ENCODE peak calls at places on chromosomes 11 and 22, in ten cellular contexts. H is WTC11, S is A549, F is AG09309, L is bronchial epithelial cell, I is IMR-90, E is HCT116, D is kidney epithelial cell, U is fibroblast of lung, R is fibroblast of mammary gland. N is an unnamed sample.

GRCh38 chr11:20061766-20062165 is 98.5 kb downstream of the DBX1 start:
- DNase-seq in I (no peak), R (no peak), D (no peak), S (no peak), H (no peak), F (no peak), E (no peak), U (no peak), L (no peak), N (no peak)

GRCh38 chr11:73652046-73652730 is 5.8 kb downstream of the PLEKHB1 start:
- DNase-seq in I (no peak), D (no peak), L (no peak), U (no peak), R (no peak), F (no peak), S (no peak), E (peak), H (no peak), N (no peak)

GRCh38 chr11:66150725-66151124 is 80.7 kb downstream of the PACS1 start:
- DNase-seq in H (no peak), D (no peak), U (no peak), R (no peak), E (no peak), S (no peak), F (no peak), L (no peak), I (no peak), N (no peak)

GRCh38 chr22:31289335-31289734 is 3.0 kb downstream of the PIK3IP1 start:
- DNase-seq in F (no peak), R (no peak), E (no peak), U (no peak), H (no peak), S (no peak), I (no peak), L (no peak), D (no peak), N (no peak)

GRCh38 chr22:49080631-49081030 is 747.0 kb downstream of the BRD1 start:
- DNase-seq in I (no peak), D (no peak), H (no peak), U (no peak), L (no peak), F (no peak), R (no peak), S (no peak), E (no peak), N (no peak)

GRCh38 chr22:22070371-22070824 is 87.8 kb upstream of the TOP3B start:
- DNase-seq in F (no peak), D (no peak), I (no peak), L (peak), H (no peak), E (no peak), R (no peak), U (no peak), S (no peak), N (peak)

GRCh38 chr11:117817213-117818035 is 7.1 kb downstream of the FXYD2 start:
- DNase-seq in E (peak), L (peak), D (peak), I (peak), H (peak), S (peak), U (peak), F (peak), R (peak), N (peak)

GRCh38 chr11:76131585-76131984 is 74.7 kb downstream of the WNT11 start:
- DNase-seq in I (no peak), R (no peak), D (no peak), H (no peak), S (no peak), L (no peak), U (no peak), E (no peak), F (no peak), N (no peak)

GRCh38 chr11:62337682-62338181 is 484 bp downstream of the ASRGL1 start:
- DNase-seq in L (no peak), F (no peak), R (no peak), S (peak), D (no peak), U (peak), H (peak), I (no peak), E (no peak), N (no peak)

GRCh38 chr22:23067023-23067650 is 3.2 kb upstream of the GNAZ start:
- DNase-seq in I (no peak), F (no peak), L (no peak), U (no peak), D (no peak), E (no peak), H (peak), S (no peak), R (no peak), N (no peak)

GRCh38 chr11:119788911-119789560 is 60.0 kb upstream of the NECTIN1 start:
- DNase-seq in E (no peak), I (no peak), R (no peak), F (no peak), S (no peak), L (no peak), U (no peak), D (no peak), H (no peak), N (no peak)

GRCh38 chr11:111631034-111631665 is 28.9 kb downstream of the SIK2 start:
- DNase-seq in R (peak), D (no peak), I (peak), F (no peak), H (no peak), E (no peak), S (no peak), L (no peak), U (no peak), N (no peak)

GRCh38 chr11:44104472-44105294 is 9.2 kb downstream of the EXT2 start:
- DNase-seq in I (no peak), U (no peak), F (no peak), D (no peak), R (no peak), H (peak), S (peak), E (no peak), L (no peak), N (peak)
- TF ChIP-seq CTCF in I (no peak), U (peak), F (no peak), D (peak), R (peak), H (no peak), S (no peak), E (peak), L (no peak), N (peak)

GRCh38 chr11:124670732-124671131 is 2.8 kb downstream of the SIAE start:
- DNase-seq in D (no peak), I (peak), R (peak), F (no peak), U (no peak), H (no peak), L (no peak), S (no peak), E (no peak), N (no peak)
- TF ChIP-seq CTCF in D (no peak), I (no peak), R (no peak), F (no peak), U (no peak), H (no peak), L (no peak), S (no peak), E (no peak), N (no peak)

GRCh38 chr11:64185323-64186204 is at the start of gene STIP1:
- DNase-seq in H (peak), U (peak), I (peak), E (peak), F (peak), D (peak), L (peak), S (peak), R (peak), N (peak)
- TF ChIP-seq CTCF in H (no peak), U (peak), I (peak), E (peak), F (peak), D (peak), L (peak), S (no peak), R (peak), N (peak)

DNA sequence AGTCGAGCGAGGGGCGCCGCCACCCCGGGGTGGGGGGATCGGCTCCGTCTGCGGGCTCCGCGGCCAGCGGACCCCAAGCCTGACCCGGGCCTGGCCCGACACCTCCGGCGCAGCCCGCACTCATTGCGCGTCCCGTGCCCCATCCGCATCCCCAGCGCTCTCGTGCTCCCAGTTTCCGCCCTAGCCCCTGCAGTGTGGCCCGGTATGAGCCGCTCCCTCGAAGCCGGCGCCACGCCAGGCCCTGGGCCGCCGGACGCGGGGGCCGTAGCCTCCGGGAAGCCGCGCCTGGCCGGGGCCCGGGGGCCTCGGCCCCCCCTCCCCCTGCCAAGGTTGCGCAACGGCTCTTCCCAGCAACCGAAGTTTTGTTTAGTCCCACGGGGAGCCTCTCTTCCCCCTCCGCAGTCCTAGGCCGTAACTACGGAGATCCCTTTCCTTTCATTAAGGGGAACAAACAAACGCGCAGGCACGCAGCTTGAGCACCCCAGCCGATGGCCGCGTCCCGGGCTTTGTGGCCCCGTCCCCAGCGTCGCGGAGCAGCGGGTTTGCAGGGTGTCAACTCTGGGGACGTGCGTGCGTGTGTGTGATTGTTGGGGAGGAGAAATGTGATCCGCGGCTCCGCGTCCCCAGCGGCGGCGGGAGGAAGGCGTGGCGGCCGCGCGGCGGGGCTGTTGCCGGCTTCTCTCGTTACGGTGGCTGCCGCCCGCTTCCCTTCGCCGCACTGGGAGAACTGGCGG is 883 bp downstream of the HIPK3 start:
- DNase-seq in L (peak), E (peak), H (peak), S (peak), R (peak), U (peak), F (peak), I (peak), D (no peak), N (peak)
- TF ChIP-seq CTCF in L (peak), E (peak), H (no peak), S (peak), R (peak), U (no peak), F (peak), I (peak), D (no peak), N (peak)

GRCh38 chr11:80603472-80603871 is 1162.6 kb upstream of the TENM4 start:
- DNase-seq in I (no peak), F (no peak), U (no peak), D (no peak), R (no peak), H (no peak), L (no peak), E (no peak), S (no peak), N (no peak)

GRCh38 chr11:80593981-80594380 is 1153.2 kb upstream of the TENM4 start:
- DNase-seq in I (peak), R (peak), D (peak), H (no peak), F (no peak), L (peak), U (peak), S (no peak), E (no peak), N (peak)

GRCh38 chr11:80596291-80596810 is 1155.5 kb upstream of the TENM4 start:
- DNase-seq in H (no peak), D (no peak), R (no peak), E (no peak), U (peak), L (peak), F (no peak), I (peak), S (no peak), N (peak)

GRCh38 chr11:80595011-80595410 is 1154.2 kb upstream of the TENM4 start:
- DNase-seq in D (peak), I (peak), L (peak), E (no peak), F (no peak), H (no peak), R (peak), U (peak), S (no peak), N (peak)

DNA sequence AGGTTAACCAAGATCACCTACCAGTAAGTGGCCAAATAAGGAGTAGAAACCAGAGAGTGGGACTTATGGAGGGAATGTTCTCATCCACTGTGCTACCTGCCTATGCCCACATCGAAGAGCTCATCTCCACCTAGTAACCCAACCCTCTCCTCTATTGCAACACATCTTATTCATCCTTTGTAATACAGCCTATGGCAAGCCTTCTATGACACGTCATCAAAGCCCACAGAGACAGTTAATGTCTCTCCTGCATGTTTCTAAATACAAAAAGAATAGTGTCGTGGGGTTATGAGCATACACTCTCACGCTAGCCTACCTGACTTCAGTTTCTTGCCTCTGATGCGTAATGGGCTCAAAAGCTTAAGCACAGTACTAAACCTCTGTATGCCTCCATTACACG is 1158.1 kb upstream of the TENM4 start:
- DNase-seq in D (no peak), F (no peak), L (peak), H (no peak), U (no peak), I (no peak), E (no peak), S (no peak), R (no peak), N (no peak)
- TF ChIP-seq CTCF in D (no peak), F (no peak), L (no peak), H (no peak), U (no peak), I (no peak), E (no peak), S (no peak), R (no peak), N (no peak)

DNA sequence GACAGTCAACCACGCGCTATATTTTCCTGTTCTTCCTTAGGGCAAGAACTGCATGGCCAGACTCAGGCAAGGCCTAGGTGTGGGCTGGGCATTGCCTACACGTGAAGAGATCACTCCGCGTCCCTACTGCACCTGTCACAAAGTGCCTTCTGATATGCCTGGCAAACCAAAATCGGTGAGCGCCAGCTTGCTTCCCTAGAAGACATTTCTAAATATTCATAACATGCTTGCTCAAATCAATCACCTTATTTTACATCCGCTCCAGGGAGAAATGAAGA is 6.3 kb downstream of the TMEM121B start:
- DNase-seq in F (no peak), D (no peak), E (no peak), R (no peak), L (no peak), H (no peak), S (no peak), U (no peak), I (no peak), N (no peak)
- TF ChIP-seq CTCF in F (no peak), D (no peak), E (no peak), R (no peak), L (no peak), H (no peak), S (no peak), U (no peak), I (no peak), N (no peak)

N was measured in choroid plexus epithelial cell.